ENCODE peak calls at places on chromosomes 12 and 14, in seven cellular contexts. O is fibroblast of mammary gland, F is ovary, G is NB4, P is endothelial cell, A is cardiac muscle cell, S is heart left ventricle. I is an unnamed sample.

GRCh38 chr12:52591521-52591920 is 9.7 kb downstream of the KRT72 start:
- DNase-seq in O (no peak), F (no peak), G (no peak), P (no peak), A (no peak), S (no peak), I (no peak)

GRCh38 chr12:101564912-101565311 is 29.9 kb upstream of the MYBPC1 start:
- DNase-seq in O (no peak), F (no peak), G (peak; percentile 50), P (no peak), A (no peak), S (no peak), I (no peak)

GRCh38 chr12:129246630-129247029 is 393.4 kb downstream of the GLT1D1 start:
- DNase-seq in O (no peak), F (no peak), G (no peak), P (no peak), A (no peak), S (no peak), I (no peak)

GRCh38 chr14:63200035-63200740 is 4.1 kb upstream of the RHOJ start:
- DNase-seq in O (peak; percentile 5), F (no peak), G (no peak), P (no peak), A (no peak), S (peak; percentile 65), I (no peak)

GRCh38 chr14:22866874-22867273 is 4.7 kb upstream of the LRP10 start:
- DNase-seq in O (no peak), F (no peak), G (no peak), P (no peak), A (no peak), S (no peak), I (no peak)

GRCh38 chr12:31057671-31058070 is 16.0 kb upstream of the DDX11 start:
- DNase-seq in O (no peak), F (no peak), G (no peak), P (no peak), A (no peak), S (no peak), I (no peak)

GRCh38 chr14:33061667-33062325 is 123.1 kb downstream of the NPAS3 start:
- DNase-seq in O (no peak), F (no peak), G (no peak), P (no peak), A (no peak), S (no peak), I (no peak)

GRCh38 chr12:38664661-38665269 is 240.6 kb downstream of the CPNE8 start:
- DNase-seq in O (peak; percentile 37), F (no peak), G (peak; percentile 25), P (peak; percentile 12), A (peak; percentile 34), S (no peak), I (peak; percentile 24)

GRCh38 chr12:6268484-6269157 is 41.9 kb upstream of the PLEKHG6 start:
- DNase-seq in O (no peak), F (peak; percentile 67), G (no peak), P (no peak), A (no peak), S (no peak), I (no peak)

GRCh38 chr12:6265038-6265405 is 45.5 kb upstream of the PLEKHG6 start:
- DNase-seq in O (no peak), F (no peak), G (no peak), P (no peak), A (no peak), S (no peak), I (no peak)

GRCh38 chr12:6264402-6265037 is 46.0 kb upstream of the PLEKHG6 start:
- DNase-seq in O (no peak), F (no peak), G (no peak), P (no peak), A (no peak), S (no peak), I (no peak)

GRCh38 chr12:6266431-6267006 is 44.0 kb upstream of the PLEKHG6 start:
- DNase-seq in O (no peak), F (no peak), G (no peak), P (no peak), A (no peak), S (no peak), I (no peak)

GRCh38 chr12:6267007-6267721 is 43.3 kb upstream of the PLEKHG6 start:
- DNase-seq in O (peak; percentile 45), F (no peak), G (no peak), P (no peak), A (no peak), S (no peak), I (no peak)
- TF ChIP-seq CTCF in O (no peak), F (no peak), G (no peak), P (no peak), A (no peak), S (no peak), I (no peak)

GRCh38 chr12:107415066-107415465 is 270.5 kb upstream of the PWP1 start:
- DNase-seq in O (peak; percentile 78), F (no peak), G (no peak), P (no peak), A (no peak), S (no peak), I (no peak)
- TF ChIP-seq CTCF in O (no peak), F (no peak), G (no peak), P (no peak), A (no peak), S (no peak), I (no peak)

GRCh38 chr12:9319842-9320173 is 111.6 kb upstream of the PZP start:
- DNase-seq in O (no peak), F (no peak), G (no peak), P (no peak), A (no peak), S (no peak), I (no peak)

GRCh38 chr12:9323144-9323681 is 115.0 kb upstream of the PZP start:
- DNase-seq in O (no peak), F (no peak), G (no peak), P (no peak), A (no peak), S (no peak), I (no peak)

GRCh38 chr12:9319044-9319841 is 111.0 kb upstream of the PZP start:
- DNase-seq in O (no peak), F (no peak), G (no peak), P (no peak), A (no peak), S (no peak), I (no peak)
- TF ChIP-seq CTCF in O (no peak), F (no peak), G (no peak), P (no peak), A (no peak), S (no peak), I (no peak)

GRCh38 chr14:88271205-88271604 is 51.9 kb downstream of the KCNK10 start:
- DNase-seq in O (no peak), F (no peak), G (no peak), P (no peak), A (no peak), S (no peak), I (no peak)

GRCh38 chr14:88272390-88273019 is 50.6 kb downstream of the KCNK10 start:
- DNase-seq in O (no peak), F (no peak), G (no peak), P (no peak), A (no peak), S (no peak), I (no peak)

GRCh38 chr14:88281447-88281846 is 41.6 kb downstream of the KCNK10 start:
- DNase-seq in O (no peak), F (no peak), G (no peak), P (no peak), A (no peak), S (no peak), I (no peak)

DNA sequence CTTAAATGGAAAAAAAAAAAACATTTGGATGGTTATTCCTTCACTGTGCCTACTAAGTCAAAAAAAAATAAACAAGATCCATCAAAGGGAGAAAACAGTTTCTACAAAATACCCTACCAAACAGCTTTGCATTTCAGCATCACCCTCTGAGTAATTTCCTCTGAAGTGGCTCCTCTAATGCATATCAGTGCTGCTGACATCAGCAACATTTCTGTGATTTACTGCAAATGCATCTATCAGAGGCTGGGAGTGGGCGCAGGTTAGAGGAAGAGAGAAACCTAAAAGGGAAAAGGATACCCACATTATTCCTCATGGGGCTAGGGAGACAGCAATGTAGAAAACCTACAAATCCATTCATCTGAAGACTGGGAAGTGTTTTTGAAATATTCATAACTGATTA is 45.9 kb downstream of the KCNK10 start:
- DNase-seq in O (no peak), F (no peak), G (no peak), P (no peak), A (no peak), S (no peak), I (no peak)
- TF ChIP-seq CTCF in O (no peak), F (no peak), G (no peak), P (no peak), A (no peak), S (no peak), I (no peak)

GRCh38 chr14:54425068-54425467 is 16.1 kb downstream of the CNIH1 start:
- DNase-seq in O (no peak), F (no peak), G (no peak), P (no peak), A (no peak), S (no peak), I (no peak)

GRCh38 chr14:54423991-54424390 is 17.2 kb downstream of the CNIH1 start:
- DNase-seq in O (no peak), F (no peak), G (no peak), P (no peak), A (no peak), S (no peak), I (no peak)

GRCh38 chr14:54424479-54424901 is 16.7 kb downstream of the CNIH1 start:
- DNase-seq in O (no peak), F (no peak), G (no peak), P (no peak), A (no peak), S (no peak), I (no peak)

GRCh38 chr14:54425537-54426274 is 15.5 kb downstream of the CNIH1 start:
- DNase-seq in O (no peak), F (no peak), G (no peak), P (no peak), A (no peak), S (no peak), I (no peak)

GRCh38 chr14:54420478-54421116 is 20.6 kb downstream of the CNIH1 start:
- DNase-seq in O (peak; percentile 67), F (no peak), G (peak; percentile 31), P (peak; percentile 55), A (peak; percentile 45), S (no peak), I (peak; percentile 39)
- TF ChIP-seq CTCF in O (peak; percentile 74), F (no peak), G (peak; percentile 53), P (peak; percentile 79), A (peak; percentile 77), S (peak; percentile 59), I (peak; percentile 52)

GRCh38 chr14:100286484-100287191 is 19.6 kb downstream of the SLC25A29 start:
- DNase-seq in O (no peak), F (no peak), G (no peak), P (no peak), A (no peak), S (no peak), I (no peak)

GRCh38 chr14:100285021-100285912 is 21.0 kb downstream of the SLC25A29 start:
- DNase-seq in O (peak; percentile 40), F (peak; percentile 72), G (peak; percentile 71), P (peak; percentile 83), A (peak; percentile 81), S (peak; percentile 80), I (peak; percentile 83)

GRCh38 chr14:100283984-100284881 is 22.0 kb downstream of the SLC25A29 start:
- DNase-seq in O (no peak), F (no peak), G (no peak), P (no peak), A (no peak), S (no peak), I (no peak)

GRCh38 chr14:100287202-100287997 is 18.8 kb downstream of the SLC25A29 start:
- DNase-seq in O (no peak), F (no peak), G (no peak), P (no peak), A (no peak), S (no peak), I (no peak)

GRCh38 chr14:100285913-100286400 is 20.3 kb downstream of the SLC25A29 start:
- DNase-seq in O (no peak), F (no peak), G (no peak), P (no peak), A (no peak), S (no peak), I (no peak)
- TF ChIP-seq CTCF in O (no peak), F (no peak), G (no peak), P (no peak), A (no peak), S (no peak), I (peak; percentile 43)

I was measured in glutamatergic neuron.